ENCODE peak calls at places on chromosomes 12 and 14, in six cellular contexts. F, Q, D, B, H and S are unnamed samples.
A peak's percentile ranks its signal among the peaks of the same experiment; 100 is the strongest.

GRCh38 chr12:113190761-113191160 is 5.2 kb downstream of the RITA1 start:
- DNase-seq in H (peak; percentile 24), F (peak; percentile 45), B (peak; percentile 66), D (no peak), Q (peak; percentile 62), S (peak; percentile 28)

GRCh38 chr14:22976620-22977433 is 5.5 kb downstream of the AJUBA start:
- DNase-seq in D (peak; percentile 80), F (no peak), Q (peak; percentile 62), B (no peak), H (peak; percentile 27), S (peak; percentile 25)

GRCh38 chr12:81872400-81872799 is 113.2 kb upstream of the PPFIA2 start:
- DNase-seq in H (no peak), F (no peak), Q (no peak), B (no peak), D (no peak), S (no peak)

GRCh38 chr14:104223101-104223809 is 84.9 kb downstream of the KIF26A start:
- DNase-seq in D (peak; percentile 67), B (no peak), H (no peak), Q (peak; percentile 41), F (no peak), S (no peak)

GRCh38 chr14:24426912-24427536 is 2.4 kb downstream of the CBLN3 start:
- DNase-seq in D (peak; percentile 79), B (no peak), F (no peak), H (no peak), Q (peak; percentile 74), S (no peak)

GRCh38 chr12:109157986-109158385 is 41.6 kb downstream of the ACACB start:
- DNase-seq in H (no peak), F (no peak), Q (no peak), B (no peak), D (no peak), S (no peak)

GRCh38 chr12:42779186-42779859 is 189.8 kb upstream of the PRICKLE1 start:
- DNase-seq in B (no peak), Q (no peak), D (no peak), H (peak; percentile 84), F (peak; percentile 41), S (peak; percentile 92)

GRCh38 chr14:37901978-37902377 is 305.7 kb upstream of the SSTR1 start:
- DNase-seq in B (no peak), Q (peak; percentile 26), F (peak; percentile 2), D (no peak), H (no peak), S (peak; percentile 87)

GRCh38 chr12:57272337-57273151 is 21.6 kb upstream of the STAC3 start:
- DNase-seq in H (no peak), D (no peak), B (no peak), F (peak; percentile 38), Q (no peak), S (peak; percentile 60)

GRCh38 chr14:66008631-66009030 is 477.5 kb upstream of the CCDC196 start:
- DNase-seq in D (no peak), H (no peak), F (no peak), Q (no peak), B (no peak), S (peak; percentile 17)

GRCh38 chr12:57549909-57550627 is at the start of gene KIF5A:
- DNase-seq in B (no peak), H (no peak), F (no peak), Q (peak; percentile 90), D (peak; percentile 61), S (peak; percentile 58)

GRCh38 chr14:20609215-20610001 is 18.2 kb upstream of the RNASE12 start:
- DNase-seq in F (peak; percentile 60), D (peak; percentile 94), B (peak; percentile 84), Q (peak; percentile 92), H (peak; percentile 83), S (peak; percentile 92)

GRCh38 chr12:106248849-106249371 is 1.1 kb upstream of the CKAP4 start:
- DNase-seq in H (peak; percentile 46), F (peak; percentile 47), D (no peak), B (no peak), Q (no peak), S (peak; percentile 90)

GRCh38 chr12:106247731-106248176 is at the start of gene CKAP4:
- DNase-seq in D (peak; percentile 94), B (no peak), F (peak; percentile 67), H (peak; percentile 37), Q (peak; percentile 77), S (peak; percentile 93)

GRCh38 chr12:106248177-106248848 is 493 bp upstream of the CKAP4 start:
- DNase-seq in H (peak; percentile 49), F (peak; percentile 63), B (no peak), Q (peak; percentile 59), D (peak; percentile 79), S (peak; percentile 89)

GRCh38 chr12:106245767-106246166 is 2.1 kb downstream of the CKAP4 start:
- DNase-seq in D (peak; percentile 55), F (peak; percentile 71), B (peak; percentile 79), H (no peak), Q (no peak), S (peak; percentile 86)

DNA sequence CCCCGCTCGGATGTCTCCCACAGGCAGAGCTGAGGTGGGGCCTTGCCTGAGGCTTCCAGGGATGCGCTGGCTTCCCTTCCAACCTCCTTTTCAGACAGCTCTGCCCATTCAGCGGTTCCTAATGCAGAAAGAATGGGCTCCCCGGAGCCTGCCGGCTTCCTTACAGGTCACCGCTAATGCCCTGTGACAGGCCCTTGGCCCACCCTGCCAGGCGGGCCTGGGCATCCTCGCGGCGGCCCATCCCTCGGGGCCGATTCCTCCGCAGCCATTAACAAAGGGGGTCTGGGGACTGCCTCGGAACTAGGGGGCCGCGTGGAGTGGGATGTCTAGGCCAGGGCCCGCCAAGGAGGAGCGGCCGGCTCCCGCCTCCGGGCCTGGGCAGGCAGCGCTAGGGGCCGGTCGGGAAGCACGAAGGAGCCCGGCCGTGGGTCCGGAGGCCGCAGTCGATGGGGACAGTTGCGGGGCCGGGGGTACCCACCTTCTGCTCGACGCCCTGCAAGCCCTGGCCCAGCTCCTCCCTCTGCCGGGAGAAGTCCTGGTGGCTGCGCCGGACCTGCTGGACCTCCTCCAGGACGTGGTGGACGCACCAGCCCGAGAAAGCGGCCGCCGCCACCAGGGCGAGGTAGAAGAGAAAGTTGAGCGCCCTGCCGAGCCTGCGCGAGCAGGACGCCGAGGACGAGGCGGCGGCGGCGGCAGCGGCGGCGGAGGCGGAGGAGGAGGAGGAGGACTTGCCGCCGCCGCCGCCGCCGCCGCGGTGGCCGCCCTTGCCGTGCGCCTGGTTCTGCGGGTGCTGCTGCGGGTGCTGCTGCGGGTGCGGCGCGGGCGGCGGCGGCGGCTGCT is 709 bp downstream of the CKAP4 start:
- DNase-seq in H (peak; percentile 56), F (no peak), Q (peak; percentile 56), D (peak; percentile 79), B (no peak), S (peak; percentile 89)
- TF ChIP-seq EZH2 in H (no peak), F (no peak), Q (no peak), D (no peak), B (no peak), S (no peak)

DNA sequence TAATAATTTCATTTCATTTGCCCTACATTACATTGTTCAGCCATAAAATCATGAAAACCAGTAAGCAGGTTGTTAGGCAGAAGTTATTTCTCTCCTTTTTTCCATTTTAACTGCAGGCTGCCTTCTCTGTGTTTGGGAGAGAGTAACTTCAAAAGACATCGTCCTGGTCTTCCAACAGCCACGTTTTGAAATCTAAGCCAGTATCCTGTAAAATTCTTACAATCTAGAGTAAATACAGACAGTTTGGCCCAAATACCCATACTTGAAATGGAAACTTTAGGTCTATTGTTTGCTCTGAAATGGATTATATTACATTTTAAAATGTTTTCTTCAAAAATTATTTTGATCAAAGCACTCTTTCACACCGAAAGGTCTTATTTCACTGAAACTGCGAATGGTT is 66.1 kb upstream of the SLCO1C1 start:
- DNase-seq in B (no peak), Q (no peak), F (no peak), H (no peak), D (peak; percentile 36), S (no peak)
- H3K4me1 ChIP-seq in B (peaks cover 7% of the 10 kb centered on the region), Q (peaks cover 31% of the 10 kb centered on the region), F (peaks cover 4% of the 10 kb centered on the region), H (no peaks in the 10 kb centered on the region), D (peaks cover 48% of the 10 kb centered on the region), S (peaks cover 5% of the 10 kb centered on the region)

DNA sequence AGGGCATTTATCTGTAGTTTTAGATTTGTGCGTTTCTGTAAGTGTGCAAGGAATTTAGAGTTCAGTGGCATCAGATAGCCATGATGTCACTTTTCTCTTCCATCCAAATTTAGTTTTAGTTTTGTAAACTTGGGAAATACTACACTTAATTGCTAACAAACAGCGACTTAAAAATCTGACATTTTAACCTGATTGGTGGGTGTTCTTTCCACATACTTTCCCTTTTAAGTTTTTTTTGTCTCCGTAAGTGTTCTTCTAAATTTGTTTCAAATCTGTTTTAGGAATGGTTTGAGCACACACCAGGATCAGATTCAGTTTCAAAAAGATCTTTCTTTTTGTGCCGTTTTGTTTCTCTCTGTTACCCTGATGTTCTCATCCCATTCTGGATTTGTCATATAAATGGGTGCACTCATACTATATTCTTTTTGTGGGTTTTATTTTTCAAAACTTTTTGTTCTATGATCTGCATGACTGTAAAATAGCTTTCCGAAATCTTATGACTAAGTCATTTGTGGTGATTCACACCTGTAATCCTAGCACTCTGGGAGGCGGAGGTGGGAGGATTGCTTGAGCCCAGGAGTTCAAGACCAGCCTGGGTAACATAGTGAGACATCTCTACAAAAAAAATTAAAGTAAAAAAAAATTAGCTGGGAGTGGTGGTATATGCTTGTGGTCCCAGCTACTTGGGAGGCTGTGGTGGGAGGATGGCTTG is 58.9 kb downstream of the FBXO34 start:
- DNase-seq in F (no peak), Q (no peak), B (no peak), D (no peak), H (peak; percentile 30), S (peak; percentile 61)
- TF ChIP-seq EZH2 in F (no peak), Q (no peak), B (no peak), D (no peak), H (no peak), S (no peak)

GRCh38 chr12:111436266-111436665 is 30.5 kb downstream of the SH2B3 start:
- DNase-seq in F (no peak), D (no peak), Q (peak; percentile 37), B (no peak), H (no peak), S (no peak)

GRCh38 chr12:111434049-111434448 is 28.3 kb downstream of the SH2B3 start:
- DNase-seq in D (no peak), B (no peak), F (no peak), H (no peak), Q (no peak), S (no peak)

GRCh38 chr12:111436811-111437210 is 31.1 kb downstream of the SH2B3 start:
- DNase-seq in F (no peak), Q (no peak), B (no peak), H (no peak), D (no peak), S (no peak)

GRCh38 chr12:111434680-111435338 is 29.1 kb downstream of the SH2B3 start:
- DNase-seq in B (no peak), F (peak; percentile 67), D (peak; percentile 47), Q (peak; percentile 41), H (peak; percentile 32), S (peak; percentile 76)

GRCh38 chr12:111435661-111436201 is 30.0 kb downstream of the SH2B3 start:
- DNase-seq in D (no peak), H (no peak), Q (no peak), B (no peak), F (no peak), S (no peak)
- H3K4me1 ChIP-seq in D (peaks cover 34% of the 10 kb centered on the region), H (peaks cover 56% of the 10 kb centered on the region), Q (peaks cover 52% of the 10 kb centered on the region), B (peaks cover 25% of the 10 kb centered on the region), F (peaks cover 61% of the 10 kb centered on the region), S (peaks cover 68% of the 10 kb centered on the region)